ENCODE peak calls at places on chromosomes 6 and 20, in eight cellular contexts. T is amniotic epithelial cell; A is stimulated activated CD4-positive, alpha-beta T cell treated with anti-CD3 and anti-CD28 coated beads, Interleukin-1b, Interleukin-23, amount 100 ng/mL, for 24 hours; K is occipital lobe; J is activated CD8-positive, alpha-beta memory T cell treated with anti-CD3 and anti-CD28 coated beads for 4 hours; Q is effector CD4-positive, alpha-beta T cell; L is NCI-H1694; I is GM06990. E is an unnamed sample.

GRCh38 chr6:52102330-52102932 is 15.0 kb upstream of the PKHD1 start:
- DNase-seq in J (no peak), K (no peak), Q (no peak), A (no peak), I (no peak), T (no peak), L (no peak), E (no peak)

GRCh38 chr6:135993321-135993720 is 141.8 kb downstream of the PDE7B start:
- DNase-seq in K (no peak), A (no peak), J (no peak), I (no peak), T (no peak), Q (no peak), L (no peak), E (no peak)

GRCh38 chr6:90249044-90249443 is 47.6 kb downstream of the BACH2 start:
- DNase-seq in A (no peak), J (no peak), Q (no peak), I (no peak), L (no peak), T (no peak), K (no peak), E (no peak)

GRCh38 chr6:157460182-157460999 is 79.4 kb downstream of the ZDHHC14 start:
- DNase-seq in L (no peak), I (peak), Q (no peak), J (no peak), A (no peak), T (no peak), K (no peak), E (no peak)

GRCh38 chr20:6519556-6519955 is 247.9 kb upstream of the BMP2 start:
- DNase-seq in K (no peak), J (no peak), Q (no peak), T (peak), A (no peak), L (no peak), I (no peak), E (peak)

GRCh38 chr20:20456736-20457135 is 88.8 kb downstream of the INSM1 start:
- DNase-seq in T (no peak), Q (no peak), I (no peak), A (no peak), K (no peak), J (no peak), L (no peak), E (no peak)

GRCh38 chr20:53621482-53622246 is 28.0 kb upstream of the ZNF217 start:
- DNase-seq in K (peak), T (peak), L (no peak), J (no peak), A (no peak), Q (no peak), I (peak), E (peak)

GRCh38 chr6:167574431-167575097 is 249.7 kb downstream of the TTLL2 start:
- DNase-seq in A (no peak), J (no peak), L (no peak), K (no peak), I (no peak), Q (no peak), T (no peak), E (no peak)

GRCh38 chr6:100465701-100466409 is 1.1 kb upstream of the SIM1 start:
- DNase-seq in I (no peak), A (no peak), J (no peak), L (no peak), Q (no peak), T (no peak), K (no peak), E (no peak)

GRCh38 chr6:70108230-70108629 is 194.7 kb downstream of the COL9A1 start:
- DNase-seq in K (no peak), L (peak), T (peak), Q (no peak), A (no peak), I (no peak), J (no peak), E (peak)

GRCh38 chr20:56400001-56400640 is 7.7 kb downstream of the CSTF1 start:
- DNase-seq in T (peak), J (peak), I (peak), L (peak), K (peak), Q (peak), A (peak), E (peak)

GRCh38 chr6:84777888-84778287 is 13.5 kb upstream of the TBX18 start:
- DNase-seq in L (no peak), K (no peak), I (no peak), Q (no peak), T (no peak), J (no peak), A (no peak), E (no peak)

GRCh38 chr6:34709386-34709785 is 12.8 kb upstream of the ILRUN start:
- DNase-seq in J (no peak), I (no peak), A (no peak), L (peak), K (peak), T (peak), Q (no peak), E (peak)

GRCh38 chr20:31678389-31679356 is 41.0 kb downstream of the COX4I2 start:
- DNase-seq in K (no peak), A (no peak), I (no peak), L (no peak), Q (no peak), J (no peak), T (peak), E (peak)

GRCh38 chr6:50007821-50008220 is 14.0 kb downstream of the DEFB110 start:
- DNase-seq in K (no peak), T (no peak), J (no peak), L (no peak), I (no peak), A (no peak), Q (no peak), E (peak)

GRCh38 chr6:154891901-154892300 is 103.2 kb upstream of the TIAM2 start:
- DNase-seq in A (no peak), L (no peak), T (no peak), Q (no peak), J (no peak), K (no peak), I (no peak), E (no peak)

GRCh38 chr20:57856658-57857057 is 146.8 kb upstream of the PMEPA1 start:
- DNase-seq in I (no peak), L (no peak), A (no peak), T (no peak), J (no peak), Q (no peak), K (no peak), E (no peak)

GRCh38 chr6:151392429-151392828 is 1.1 kb upstream of the ZBTB2 start:
- DNase-seq in J (no peak), I (no peak), L (no peak), K (no peak), Q (no peak), A (no peak), T (no peak), E (no peak)

GRCh38 chr20:37969949-37970855 is 63.1 kb downstream of the TTI1 start:
- DNase-seq in K (no peak), J (no peak), I (no peak), A (no peak), L (no peak), Q (no peak), T (no peak), E (no peak)

GRCh38 chr6:29665942-29666825 is 9.3 kb downstream of the MOG start:
- DNase-seq in Q (no peak), T (no peak), A (no peak), L (no peak), J (no peak), K (no peak), I (no peak), E (no peak)

GRCh38 chr20:9609892-9610502 is 95.6 kb downstream of the LAMP5 start:
- DNase-seq in J (no peak), L (peak), A (peak), T (peak), Q (no peak), K (peak), I (peak), E (peak)

GRCh38 chr6:170057034-170057734 is 233.7 kb downstream of the DLL1 start:
- DNase-seq in L (no peak), Q (no peak), J (no peak), K (no peak), T (no peak), I (no peak), A (no peak), E (no peak)

GRCh38 chr6:4673861-4674260 is 102.3 kb upstream of the CDYL start:
- DNase-seq in J (no peak), I (no peak), Q (no peak), K (no peak), A (no peak), T (no peak), L (no peak), E (no peak)

GRCh38 chr6:16897669-16898068 is 136.4 kb upstream of the ATXN1 start:
- DNase-seq in I (no peak), J (no peak), K (no peak), T (no peak), L (no peak), A (no peak), Q (no peak), E (no peak)

GRCh38 chr6:37313698-37314097 is 40.1 kb upstream of the RNF8 start:
- DNase-seq in J (no peak), L (no peak), K (no peak), Q (no peak), I (no peak), T (no peak), A (no peak), E (no peak)

GRCh38 chr20:9110916-9111432 is 42.1 kb downstream of the PLCB4 start:
- DNase-seq in J (no peak), A (no peak), Q (no peak), I (no peak), L (no peak), K (no peak), T (no peak), E (no peak)

GRCh38 chr6:6581014-6581413 is 7.5 kb upstream of the LY86 start:
- DNase-seq in Q (no peak), K (no peak), A (no peak), I (no peak), J (no peak), T (no peak), L (no peak), E (no peak)

GRCh38 chr6:53322188-53323029 is 26.3 kb downstream of the ELOVL5 start:
- DNase-seq in K (no peak), L (no peak), Q (no peak), J (no peak), I (no peak), T (peak), A (no peak), E (peak)

GRCh38 chr20:41135187-41135887 is 2.0 kb upstream of the PLCG1 start:
- DNase-seq in T (no peak), L (peak), Q (peak), J (peak), K (no peak), A (no peak), I (no peak), E (peak)

GRCh38 chr20:42359617-42360016 is 741.4 kb upstream of the CHD6 start:
- DNase-seq in Q (no peak), T (no peak), A (no peak), L (no peak), J (no peak), I (no peak), K (no peak), E (no peak)

GRCh38 chr6:17705428-17705777 is 1.3 kb downstream of the NUP153 start:
- DNase-seq in A (no peak), L (no peak), T (peak), Q (no peak), J (no peak), K (no peak), I (no peak), E (peak)

GRCh38 chr20:363319-364078 is 16.6 kb downstream of the NRSN2 start:
- DNase-seq in K (no peak), L (no peak), I (no peak), J (no peak), Q (no peak), T (no peak), A (no peak), E (peak)

GRCh38 chr6:37623666-37624065 is 74.0 kb downstream of the MDGA1 start:
- DNase-seq in A (no peak), I (no peak), T (no peak), K (no peak), Q (no peak), J (no peak), L (no peak), E (no peak)

GRCh38 chr6:45423901-45424627 is 46.3 kb upstream of the SUPT3H start:
- DNase-seq in A (no peak), L (no peak), J (peak), Q (no peak), T (no peak), I (no peak), K (no peak), E (no peak)

E was measured in iris pigment epithelial cell.